ENCODE peak calls at places on chromosomes 7 and 10, in nine cellular contexts. O is cardiac fibroblast; K is stomach; N is AG04450; S is CD8-positive, alpha-beta T cell; H is tibial nerve; I is tibial artery; V is psoas muscle; Z is A673. L is an unnamed sample.

GRCh38 chr7:159010951-159011820 is 133.5 kb downstream of the VIPR2 start:
- DNase-seq in O (no peak), K (no peak), N (no peak), S (no peak), H (no peak), I (no peak), V (no peak), Z (no peak), L (no peak)

GRCh38 chr7:157043745-157044144 is 33.3 kb upstream of the MNX1 start:
- DNase-seq in O (peak; percentile 45), K (no peak), N (peak; percentile 1), S (no peak), H (no peak), I (peak; percentile 28), V (peak; percentile 82), Z (no peak), L (peak; percentile 72)

GRCh38 chr7:37698782-37699181 is 15.2 kb downstream of the GPR141 start:
- DNase-seq in O (no peak), K (no peak), N (no peak), S (no peak), H (no peak), I (no peak), V (no peak), Z (no peak), L (no peak)

GRCh38 chr10:107487284-107487683 is 322.8 kb upstream of the SORCS1 start:
- DNase-seq in O (no peak), K (no peak), N (no peak), S (no peak), H (no peak), I (no peak), V (no peak), Z (no peak), L (no peak)

GRCh38 chr7:64187408-64187807 is 19.6 kb upstream of the ZNF735 start:
- DNase-seq in O (no peak), K (no peak), N (no peak), S (no peak), H (no peak), I (no peak), V (no peak), Z (no peak), L (no peak)

GRCh38 chr10:65275296-65275695 is 1650.5 kb upstream of the LRRTM3 start:
- DNase-seq in O (no peak), K (no peak), N (no peak), S (no peak), H (no peak), I (no peak), V (no peak), Z (no peak), L (no peak)

GRCh38 chr10:126049741-126050140 is 153.4 kb downstream of the FANK1 start:
- DNase-seq in O (peak; percentile 84), K (no peak), N (no peak), S (no peak), H (no peak), I (no peak), V (no peak), Z (no peak), L (peak; percentile 86)

GRCh38 chr10:117004238-117004626 is 755 bp downstream of the SHTN1 start:
- DNase-seq in O (no peak), K (no peak), N (no peak), S (no peak), H (no peak), I (no peak), V (no peak), Z (no peak), L (no peak)

GRCh38 chr10:112954974-112955735 is 5.1 kb downstream of the TCF7L2 start:
- DNase-seq in O (no peak), K (no peak), N (no peak), S (no peak), H (no peak), I (no peak), V (no peak), Z (no peak), L (no peak)

GRCh38 chr7:21338728-21339164 is 89.1 kb upstream of the SP4 start:
- DNase-seq in O (no peak), K (no peak), N (no peak), S (peak; percentile 58), H (no peak), I (no peak), V (no peak), Z (no peak), L (no peak)

GRCh38 chr10:987635-987905 is 664 bp upstream of the GTPBP4 start:
- DNase-seq in O (no peak), K (peak; percentile 51), N (no peak), S (no peak), H (peak; percentile 8), I (no peak), V (no peak), Z (peak; percentile 46), L (peak; percentile 48)

GRCh38 chr7:49788455-49789059 is 15.1 kb downstream of the VWC2 start:
- DNase-seq in O (no peak), K (no peak), N (no peak), S (no peak), H (no peak), I (no peak), V (no peak), Z (no peak), L (no peak)

GRCh38 chr7:49790209-49790608 is 16.8 kb downstream of the VWC2 start:
- DNase-seq in O (no peak), K (no peak), N (no peak), S (no peak), H (no peak), I (no peak), V (no peak), Z (no peak), L (no peak)

GRCh38 chr7:49789736-49790135 is 16.3 kb downstream of the VWC2 start:
- DNase-seq in O (no peak), K (no peak), N (no peak), S (no peak), H (no peak), I (no peak), V (no peak), Z (no peak), L (no peak)

GRCh38 chr7:49787980-49788379 is 14.5 kb downstream of the VWC2 start:
- DNase-seq in O (no peak), K (no peak), N (no peak), S (no peak), H (no peak), I (no peak), V (no peak), Z (no peak), L (no peak)

DNA sequence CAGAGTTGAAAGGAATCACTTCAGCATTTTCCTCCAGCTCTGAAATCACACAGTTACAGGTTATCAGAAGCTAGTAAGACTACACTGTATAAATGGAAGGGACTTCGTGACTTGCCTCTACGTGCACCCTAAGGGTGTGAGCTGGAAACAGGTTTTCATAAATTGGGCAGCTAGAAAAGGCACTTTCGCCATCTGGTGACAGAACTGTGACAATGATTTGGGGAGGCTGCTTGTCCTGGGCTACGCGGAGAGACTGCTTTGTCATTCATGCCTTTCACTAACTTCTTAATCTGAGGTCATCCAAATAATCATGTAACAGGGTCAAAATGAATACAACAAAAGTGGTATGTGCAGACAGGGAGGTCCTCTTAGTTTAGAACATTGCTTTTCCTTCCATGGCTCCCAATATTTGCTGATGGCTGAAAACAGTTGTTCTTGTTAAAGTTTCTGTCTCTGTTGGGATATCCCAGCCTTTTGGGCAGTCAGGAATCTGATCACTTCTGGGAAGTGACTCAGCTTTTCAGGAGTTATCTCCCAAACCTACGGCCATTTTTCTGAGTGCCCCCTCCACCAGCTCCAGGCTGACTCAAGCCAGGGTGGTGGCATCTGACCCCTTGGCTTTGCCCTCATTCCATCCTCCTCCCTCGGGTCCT is 17.8 kb downstream of the VWC2 start:
- DNase-seq in O (no peak), K (no peak), N (no peak), S (no peak), H (no peak), I (no peak), V (no peak), Z (peak; percentile 12), L (no peak)
- TF ChIP-seq CTCF in O (no peak), K (no peak), N (no peak), S (no peak), H (no peak), I (no peak), V (no peak), Z (peak; percentile 27), L (no peak)

GRCh38 chr10:14601872-14602725 is 172.6 kb downstream of the FAM107B start:
- DNase-seq in O (peak; percentile 28), K (peak; percentile 72), N (no peak), S (peak; percentile 73), H (no peak), I (no peak), V (no peak), Z (peak; percentile 60), L (peak; percentile 5)
- H3K4me3 ChIP-seq in O (no peak overlapping the region), K (peak overlapping the region; percentile 70), N (peak overlapping the region; percentile 79), S (peak overlapping the region; percentile 17), H (no peak overlapping the region), I (peak overlapping the region; percentile 16), V (no peak overlapping the region), Z (peak overlapping the region; percentile 29), L (no peak overlapping the region)

GRCh38 chr10:49412571-49412970 is 16.7 kb upstream of the DRGX start:
- DNase-seq in O (no peak), K (no peak), N (no peak), S (no peak), H (no peak), I (no peak), V (no peak), Z (no peak), L (no peak)

GRCh38 chr10:49407552-49408137 is 11.8 kb upstream of the DRGX start:
- DNase-seq in O (peak; percentile 86), K (peak; percentile 81), N (peak; percentile 21), S (peak; percentile 84), H (peak; percentile 84), I (peak; percentile 76), V (peak; percentile 84), Z (peak; percentile 79), L (peak; percentile 82)

GRCh38 chr10:49408437-49409306 is 12.8 kb upstream of the DRGX start:
- DNase-seq in O (peak; percentile 19), K (no peak), N (no peak), S (no peak), H (no peak), I (no peak), V (no peak), Z (peak; percentile 37), L (peak; percentile 2)

GRCh38 chr10:49410365-49411074 is 14.6 kb upstream of the DRGX start:
- DNase-seq in O (no peak), K (peak; percentile 67), N (no peak), S (no peak), H (no peak), I (no peak), V (no peak), Z (no peak), L (no peak)

DNA sequence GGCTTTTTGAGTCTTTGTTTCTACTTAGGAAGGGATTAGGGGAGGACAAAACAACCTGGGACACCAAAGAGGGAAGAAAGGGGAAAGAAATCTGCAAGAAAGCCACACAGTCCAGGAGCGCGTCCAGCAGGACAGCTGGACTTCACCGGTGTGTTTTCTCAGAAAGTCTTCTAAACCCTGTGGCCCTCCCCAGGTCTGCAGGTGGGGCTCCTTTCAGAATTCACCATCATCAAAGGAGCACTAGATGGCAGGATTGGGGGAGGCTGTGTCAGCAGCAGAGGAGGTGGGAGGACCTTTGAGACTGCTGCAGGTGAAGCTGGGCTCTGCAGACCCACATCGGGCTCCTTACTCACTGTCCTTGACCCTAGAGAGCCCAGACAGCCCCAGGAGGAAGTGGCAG is 13.9 kb upstream of the DRGX start:
- DNase-seq in O (no peak), K (no peak), N (no peak), S (no peak), H (no peak), I (no peak), V (no peak), Z (no peak), L (no peak)
- TF ChIP-seq CTCF in O (no peak), K (no peak), N (no peak), S (no peak), H (no peak), I (no peak), V (no peak), Z (no peak), L (no peak)

GRCh38 chr10:30834636-30835035 is 197.0 kb downstream of the ZNF438 start:
- DNase-seq in O (no peak), K (no peak), N (no peak), S (peak; percentile 4), H (no peak), I (no peak), V (no peak), Z (no peak), L (no peak)
- H3K4me3 ChIP-seq in O (no peak overlapping the region), K (no peak overlapping the region), N (no peak overlapping the region), S (no peak overlapping the region), H (no peak overlapping the region), I (no peak overlapping the region), V (no peak overlapping the region), Z (no peak overlapping the region), L (no peak overlapping the region)